ENCODE peak calls at places on chromosomes 3 and 15, in six cellular contexts. E is body of pancreas, L is A549, K is GM23338, S is pancreas, F is mesothelial cell of epicardium. Y is an unnamed sample.

GRCh38 chr15:51202783-51203182 is 108.1 kb upstream of the TNFAIP8L3 start:
- DNase-seq in E (no peak), L (no peak), K (no peak), S (no peak), F (no peak), Y (no peak)

GRCh38 chr15:25693321-25694237 is 169.5 kb downstream of the ATP10A start:
- DNase-seq in E (no peak), L (no peak), K (peak), S (no peak), F (no peak), Y (peak)

GRCh38 chr3:182723596-182723995 is 69.7 kb upstream of the ATP11B start:
- DNase-seq in E (no peak), L (no peak), K (no peak), S (no peak), F (no peak), Y (no peak)

GRCh38 chr3:152524198-152525140 is 255.7 kb downstream of the MBNL1 start:
- DNase-seq in E (peak), L (no peak), K (peak), S (no peak), F (no peak), Y (peak)

GRCh38 chr3:143562789-143563188 is 285.5 kb downstream of the SLC9A9 start:
- DNase-seq in E (no peak), L (no peak), K (no peak), S (no peak), F (no peak), Y (no peak)

GRCh38 chr3:115702598-115702997 is 79.3 kb downstream of the GAP43 start:
- DNase-seq in E (no peak), L (no peak), K (no peak), S (no peak), F (no peak), Y (no peak)

GRCh38 chr15:52737720-52738119 is 52.4 kb downstream of the ONECUT1 start:
- DNase-seq in E (no peak), L (no peak), K (no peak), S (no peak), F (no peak), Y (no peak)

GRCh38 chr3:172356427-172356826 is 91.8 kb downstream of the GHSR start:
- DNase-seq in E (no peak), L (no peak), K (no peak), S (no peak), F (no peak), Y (no peak)

GRCh38 chr15:90588427-90588826 is 58.7 kb downstream of the CRTC3 start:
- DNase-seq in E (no peak), L (no peak), K (no peak), S (no peak), F (no peak), Y (no peak)

GRCh38 chr15:33533197-33533596 is 222.4 kb downstream of the RYR3 start:
- DNase-seq in E (no peak), L (no peak), K (peak), S (no peak), F (no peak), Y (no peak)

GRCh38 chr3:119817071-119817470 is 35.2 kb downstream of the NR1I2 start:
- DNase-seq in E (no peak), L (no peak), K (no peak), S (no peak), F (no peak), Y (no peak)

GRCh38 chr3:5039585-5039984 is 60.3 kb downstream of the BHLHE40 start:
- DNase-seq in E (no peak), L (no peak), K (no peak), S (no peak), F (no peak), Y (no peak)

GRCh38 chr3:184945886-184946625 is 134.1 kb downstream of the VPS8 start:
- DNase-seq in E (no peak), L (no peak), K (no peak), S (no peak), F (no peak), Y (no peak)

GRCh38 chr15:71112429-71112828 is 2.8 kb upstream of the THSD4 start:
- DNase-seq in E (no peak), L (no peak), K (no peak), S (no peak), F (no peak), Y (no peak)

GRCh38 chr3:97825101-97825500 is 3.3 kb downstream of the CRYBG3 start:
- DNase-seq in E (no peak), L (no peak), K (no peak), S (no peak), F (no peak), Y (no peak)

GRCh38 chr15:83105450-83105849 is 2.0 kb upstream of the TM6SF1 start:
- DNase-seq in E (no peak), L (no peak), K (no peak), S (no peak), F (no peak), Y (no peak)

GRCh38 chr15:82697735-82698407 is 11.8 kb downstream of the AP3B2 start:
- DNase-seq in E (no peak), L (no peak), K (no peak), S (no peak), F (no peak), Y (no peak)

GRCh38 chr15:76839173-76839572 is 66.0 kb downstream of the SCAPER start:
- DNase-seq in E (no peak), L (no peak), K (no peak), S (no peak), F (no peak), Y (no peak)

GRCh38 chr3:140470962-140471361 is 206.9 kb upstream of the TRIM42 start:
- DNase-seq in E (no peak), L (no peak), K (no peak), S (no peak), F (no peak), Y (no peak)

GRCh38 chr3:65559643-65560042 is 479.1 kb downstream of the MAGI1 start:
- DNase-seq in E (no peak), L (no peak), K (no peak), S (no peak), F (no peak), Y (no peak)

GRCh38 chr15:92818658-92819311 is 81.3 kb upstream of the CHD2 start:
- DNase-seq in E (no peak), L (no peak), K (no peak), S (no peak), F (no peak), Y (no peak)

GRCh38 chr15:62993066-62993465 is 49.5 kb upstream of the TPM1 start:
- DNase-seq in E (no peak), L (no peak), K (no peak), S (no peak), F (no peak), Y (no peak)

GRCh38 chr3:160374925-160375324 is 24.1 kb downstream of the IFT80 start:
- DNase-seq in E (no peak), L (no peak), K (no peak), S (no peak), F (no peak), Y (no peak)

GRCh38 chr3:131053021-131053420 is 26.3 kb downstream of the NEK11 start:
- DNase-seq in E (no peak), L (no peak), K (no peak), S (no peak), F (no peak), Y (no peak)

GRCh38 chr15:80019168-80019745 is 40.2 kb upstream of the ZFAND6 start:
- DNase-seq in E (no peak), L (no peak), K (no peak), S (no peak), F (no peak), Y (no peak)

GRCh38 chr3:52707585-52707984 is 1.7 kb downstream of the SPCS1 start:
- DNase-seq in E (no peak), L (no peak), K (no peak), S (no peak), F (no peak), Y (no peak)

GRCh38 chr3:160755776-160756304 is at the start of gene PPM1L:
- DNase-seq in E (peak), L (peak), K (peak), S (peak), F (peak), Y (peak)

GRCh38 chr15:73370151-73370550 is 1.4 kb upstream of the HCN4 start:
- DNase-seq in E (no peak), L (no peak), K (peak), S (no peak), F (no peak), Y (no peak)

GRCh38 chr15:71623111-71623510 is 187.2 kb upstream of the NR2E3 start:
- DNase-seq in E (no peak), L (no peak), K (no peak), S (no peak), F (no peak), Y (no peak)

GRCh38 chr3:126932188-126932931 is 50.6 kb upstream of the PLXNA1 start:
- DNase-seq in E (no peak), L (no peak), K (no peak), S (no peak), F (no peak), Y (no peak)

GRCh38 chr15:45179221-45179985 is 8.4 kb downstream of the SHF start:
- DNase-seq in E (peak), L (peak), K (peak), S (no peak), F (no peak), Y (no peak)

GRCh38 chr3:66401578-66402382 is 99.0 kb downstream of the LRIG1 start:
- DNase-seq in E (peak), L (no peak), K (no peak), S (no peak), F (no peak), Y (no peak)

GRCh38 chr15:89494941-89495637 is 1.3 kb downstream of the RHCG start:
- DNase-seq in E (no peak), L (peak), K (peak), S (no peak), F (no peak), Y (peak)

GRCh38 chr3:17355591-17355990 is 386.8 kb downstream of the TBC1D5 start:
- DNase-seq in E (no peak), L (no peak), K (no peak), S (no peak), F (no peak), Y (no peak)

GRCh38 chr3:13878711-13879101 is 1.2 kb downstream of the WNT7A start:
- DNase-seq in E (no peak), L (peak), K (peak), S (peak), F (no peak), Y (peak)

GRCh38 chr3:13880811-13881156 is 913 bp upstream of the WNT7A start:
- DNase-seq in E (no peak), L (no peak), K (peak), S (peak), F (no peak), Y (no peak)

GRCh38 chr3:13879102-13879945 is 547 bp downstream of the WNT7A start:
- DNase-seq in E (peak), L (peak), K (peak), S (peak), F (no peak), Y (no peak)

GRCh38 chr3:13881536-13882410 is 1.9 kb upstream of the WNT7A start:
- DNase-seq in E (no peak), L (no peak), K (no peak), S (no peak), F (no peak), Y (no peak)

GRCh38 chr3:13879946-13880810 is at the start of gene WNT7A:
- DNase-seq in E (peak), L (peak), K (peak), S (peak), F (no peak), Y (peak)
- TF ChIP-seq CTCF in E (peak), L (peak), K (peak), S (peak), F (peak), Y (peak)

DNA sequence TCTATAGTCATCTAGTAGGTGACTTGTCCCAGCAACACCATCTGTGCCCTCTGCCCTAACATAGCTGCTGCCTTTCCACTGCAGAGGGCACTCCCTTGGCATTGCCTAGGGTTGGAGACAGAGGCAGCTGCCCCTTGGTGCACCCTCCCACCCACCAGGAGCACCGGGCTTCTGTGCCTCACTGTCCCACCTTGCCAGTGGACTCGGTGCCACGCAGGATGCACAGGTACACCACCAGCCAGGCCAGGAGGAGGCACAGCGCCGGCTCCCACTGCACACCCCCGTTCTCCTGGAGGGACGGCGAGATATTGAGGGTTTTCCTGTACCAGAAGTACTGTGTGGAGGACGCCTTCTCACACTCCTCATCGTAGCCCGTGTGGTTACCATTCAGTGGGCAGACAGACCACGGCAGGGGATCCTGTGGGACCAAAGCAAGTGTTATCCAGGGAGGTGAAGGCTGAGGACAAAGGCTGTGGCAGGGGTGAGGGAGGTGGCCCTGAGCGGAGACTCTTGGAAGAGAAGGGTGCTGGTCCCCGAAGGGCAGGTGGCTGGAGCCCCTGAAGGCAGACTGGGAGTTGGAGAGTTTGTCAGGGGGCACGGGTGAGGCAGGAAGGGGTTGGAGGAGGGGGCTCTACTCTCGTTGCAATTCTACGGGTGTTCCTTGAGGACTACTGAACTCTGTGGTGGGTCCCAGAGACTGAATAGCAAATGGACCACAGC is 20.6 kb downstream of the SLC6A20 start:
- DNase-seq in E (no peak), L (no peak), K (no peak), S (no peak), F (no peak), Y (no peak)
- TF ChIP-seq CTCF in E (no peak), L (no peak), K (no peak), S (no peak), F (no peak), Y (no peak)

DNA sequence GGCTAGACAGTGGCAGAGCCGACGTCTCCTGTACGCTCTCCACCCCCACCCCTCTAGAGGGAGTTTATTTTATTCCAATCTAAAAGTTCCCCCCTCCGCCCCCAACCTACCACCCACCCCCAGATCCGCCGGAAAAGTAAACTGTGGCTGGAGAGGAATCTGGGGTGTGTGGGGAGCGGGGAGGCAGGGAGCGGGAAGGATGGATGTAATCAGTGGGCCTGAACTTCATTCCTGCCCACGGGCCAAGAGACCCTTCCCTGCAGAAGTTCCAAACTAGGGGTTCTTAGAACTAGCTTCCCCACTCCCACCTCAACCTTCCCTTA is 547 bp upstream of the CSRNP1 start:
- DNase-seq in E (no peak), L (no peak), K (no peak), S (no peak), F (no peak), Y (no peak)
- TF ChIP-seq CTCF in E (no peak), L (no peak), K (no peak), S (no peak), F (no peak), Y (peak)

DNA sequence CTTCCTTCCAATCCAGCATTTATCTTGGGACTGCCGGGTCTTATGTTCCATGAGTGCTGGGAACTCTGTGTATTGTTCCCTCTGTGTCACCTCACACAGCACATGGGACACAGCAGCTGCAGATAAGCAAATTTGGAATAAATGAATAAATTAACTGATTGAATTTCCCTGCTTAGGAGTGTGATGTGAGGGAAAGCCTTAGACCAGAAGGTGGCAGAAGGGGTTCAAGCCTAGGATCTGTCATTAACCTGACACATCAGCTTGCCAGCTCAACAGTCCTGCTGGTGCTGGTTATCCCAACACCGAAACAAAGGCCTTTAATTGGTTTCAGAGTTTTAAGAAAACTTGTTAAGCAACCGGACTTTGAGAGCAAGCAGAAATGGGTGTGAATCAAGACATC is 114.4 kb downstream of the OXSM start:
- DNase-seq in E (peak), L (no peak), K (peak), S (no peak), F (no peak), Y (no peak)
- TF ChIP-seq CTCF in E (no peak), L (no peak), K (peak), S (no peak), F (no peak), Y (peak)

GRCh38 chr3:15974647-15975046 is 176.9 kb upstream of the ANKRD28 start:
- DNase-seq in E (no peak), L (no peak), K (peak), S (no peak), F (no peak), Y (no peak)
- TF ChIP-seq CTCF in E (no peak), L (no peak), K (peak), S (no peak), F (no peak), Y (peak)